ENCODE peak calls at places on chromosome 18, in four cellular contexts. Y is keratinocyte, O is adrenal gland, X is RWPE2. T is an unnamed sample. For H3K4me1 and H3K36me3, the result is how much of the 10 kb centered on the place peaks cover.

GRCh38 chr18:2641638-2642037 is 13.9 kb upstream of the SMCHD1 start:
- DNase-seq in Y (no peak), X (no peak), O (no peak), T (no peak)

GRCh38 chr18:13435596-13436333 is 217.2 kb downstream of the LDLRAD4 start:
- DNase-seq in Y (no peak), X (no peak), O (peak), T (no peak)

GRCh38 chr18:58227361-58227930 is 183.4 kb downstream of the NEDD4L start:
- DNase-seq in X (no peak), Y (no peak), O (no peak), T (no peak)

GRCh38 chr18:65359479-65359878 is 391.3 kb upstream of the CDH7 start:
- DNase-seq in Y (no peak), O (no peak), X (no peak), T (no peak)

GRCh38 chr18:46555724-46556123 is 101.3 kb downstream of the LOXHD1 start:
- DNase-seq in Y (no peak), X (no peak), O (no peak), T (peak)

GRCh38 chr18:24492445-24492844 is 32.0 kb downstream of the HRH4 start:
- DNase-seq in Y (no peak), X (no peak), O (no peak), T (no peak)

GRCh38 chr18:42114310-42114943 is 159.4 kb downstream of the PIK3C3 start:
- DNase-seq in X (no peak), O (peak), Y (peak), T (peak)

GRCh38 chr18:11494093-11494492 is 115.3 kb upstream of the SLC35G4 start:
- DNase-seq in X (no peak), Y (no peak), O (no peak), T (no peak)

GRCh38 chr18:9673296-9674251 is 34.5 kb upstream of the RAB31 start:
- DNase-seq in X (peak), O (peak), Y (peak), T (no peak)

GRCh38 chr18:11260963-11261441 is 111.6 kb upstream of the PIEZO2 start:
- DNase-seq in Y (no peak), X (no peak), O (no peak), T (no peak)

GRCh38 chr18:54444309-54444914 is 86.7 kb downstream of the C18orf54 start:
- DNase-seq in X (no peak), Y (no peak), O (peak), T (peak)

GRCh38 chr18:36405611-36406010 is 108.1 kb downstream of the FHOD3 start:
- DNase-seq in Y (no peak), O (no peak), X (no peak), T (no peak)

GRCh38 chr18:48932462-48932818 is 18.3 kb downstream of the SMAD7 start:
- DNase-seq in X (no peak), O (no peak), Y (no peak), T (peak)
- H3K4me1 ChIP-seq in X (half or more), O (half or more), Y (half or more), T (under half)

GRCh38 chr18:3652380-3653262 is 202.6 kb downstream of the TGIF1 start:
- DNase-seq in Y (peak), O (peak), X (peak), T (peak)
- TF ChIP-seq CTCF in Y (peak), O (peak), X (peak), T (no peak)

DNA sequence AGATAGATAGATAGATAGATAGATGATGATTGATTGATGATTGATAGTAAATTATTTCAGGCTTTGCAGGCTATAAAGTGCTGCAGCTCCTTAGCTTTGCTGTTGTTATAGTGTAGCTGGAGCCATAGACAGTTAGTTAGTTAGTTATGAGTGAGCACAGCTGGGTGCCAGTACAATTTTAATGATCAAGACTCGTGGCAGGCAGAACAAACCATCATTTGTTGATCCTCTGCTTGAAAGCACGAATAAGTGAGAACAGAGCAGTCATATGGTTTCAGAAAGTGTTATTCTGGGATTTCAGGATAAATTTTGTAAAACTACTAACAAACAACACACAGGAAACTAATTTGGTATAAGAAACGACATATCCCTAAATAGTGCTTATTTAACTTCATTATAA is 53.9 kb downstream of the THOC1 start:
- DNase-seq in Y (no peak), O (no peak), X (no peak), T (no peak)
- H3K36me3 ChIP-seq in Y (under half), O (half or more), X (half or more), T (under half)

GRCh38 chr18:49023281-49023937 is 72.6 kb upstream of the SMAD7 start:
- DNase-seq in Y (no peak), X (no peak), O (no peak), T (no peak)

GRCh38 chr18:49023938-49024341 is 73.2 kb upstream of the SMAD7 start:
- DNase-seq in O (no peak), Y (no peak), X (no peak), T (no peak)

GRCh38 chr18:49021076-49021432 is 70.3 kb upstream of the SMAD7 start:
- DNase-seq in Y (no peak), X (no peak), O (peak), T (no peak)

GRCh38 chr18:49021433-49022129 is 70.8 kb upstream of the SMAD7 start:
- DNase-seq in Y (peak), O (peak), X (peak), T (peak)

DNA sequence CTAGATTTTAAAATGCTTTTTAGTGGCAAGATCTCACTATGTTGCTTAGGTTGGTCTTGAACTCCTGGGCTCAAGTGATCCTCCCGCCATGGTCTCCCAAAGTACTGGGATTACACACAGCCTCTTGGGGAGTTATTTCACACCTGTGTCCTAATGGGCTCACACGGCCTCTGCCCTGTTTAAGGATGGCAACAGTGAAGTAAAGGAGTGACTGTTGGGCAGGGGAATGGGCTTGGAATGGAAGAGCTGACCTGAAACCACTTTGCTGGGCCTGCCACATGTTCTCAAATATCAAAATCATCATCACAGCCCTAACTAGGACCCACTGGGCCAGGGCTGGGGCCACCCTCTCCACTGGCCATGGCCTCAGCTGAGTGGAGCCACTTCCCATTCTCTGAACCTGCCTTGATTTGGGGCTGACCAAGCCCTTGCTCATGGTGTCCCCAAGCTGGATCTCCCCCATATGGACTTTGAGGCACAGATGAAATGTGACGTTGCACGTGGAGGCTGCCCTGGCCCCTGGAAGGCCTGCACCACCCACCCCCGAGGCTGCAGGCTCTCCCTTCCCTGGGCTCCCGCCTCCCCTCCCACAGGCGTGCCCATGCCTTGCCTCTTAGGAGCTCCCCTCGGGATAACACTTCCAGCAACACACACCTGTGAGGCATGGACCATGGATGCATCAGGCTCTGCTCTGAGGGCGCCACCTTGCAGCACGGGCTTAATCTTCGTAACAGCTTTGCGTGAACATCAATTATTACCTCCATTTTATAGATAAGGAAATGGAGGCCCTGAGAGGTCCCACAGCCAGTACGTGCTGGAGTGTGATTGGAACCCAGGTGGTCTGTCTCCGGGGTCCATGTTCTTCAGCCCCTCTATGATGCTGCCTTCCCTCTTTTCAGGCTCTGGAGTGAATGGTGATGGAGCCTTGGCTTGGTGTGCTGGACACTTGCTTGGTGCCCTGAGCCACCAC is 71.8 kb upstream of the SMAD7 start:
- DNase-seq in X (no peak), O (no peak), Y (no peak), T (no peak)
- H3K4me1 ChIP-seq in X (under half), O (under half), Y (under half), T (under half)